ENCODE peak calls at places on chromosomes 12 and 14, in six cellular contexts. One of them, this sample, is unnamed.

GRCh38 chr14:90538716-90539495 is 142.1 kb downstream of the CALM1 start:
- DNase-seq in Karpas-422: no peak
- DNase-seq in ACHN: no peak
- DNase-seq in HAP-1: no peak
- DNase-seq in Peyer's patch: peak
- DNase-seq in fibroblast of mammary gland: no peak
- DNase-seq in this sample: no peak

GRCh38 chr14:93984070-93984469 is 7.7 kb upstream of the ASB2 start:
- DNase-seq in Karpas-422: no peak
- DNase-seq in fibroblast of mammary gland: no peak
- DNase-seq in HAP-1: no peak
- DNase-seq in ACHN: peak
- DNase-seq in Peyer's patch: no peak
- DNase-seq in this sample: no peak

GRCh38 chr12:87756111-87756510 is 273.1 kb downstream of the C12orf50 start:
- DNase-seq in fibroblast of mammary gland: peak
- DNase-seq in Karpas-422: no peak
- DNase-seq in Peyer's patch: no peak
- DNase-seq in ACHN: no peak
- DNase-seq in HAP-1: no peak
- DNase-seq in this sample: no peak

GRCh38 chr12:131047789-131048610 is 94.3 kb downstream of the ADGRD1 start:
- DNase-seq in Karpas-422: no peak
- DNase-seq in HAP-1: no peak
- DNase-seq in Peyer's patch: peak
- DNase-seq in fibroblast of mammary gland: no peak
- DNase-seq in ACHN: no peak
- DNase-seq in this sample: no peak

GRCh38 chr12:43621262-43621661 is 69.3 kb upstream of the ADAMTS20 start:
- DNase-seq in fibroblast of mammary gland: no peak
- DNase-seq in Peyer's patch: no peak
- DNase-seq in Karpas-422: no peak
- DNase-seq in HAP-1: no peak
- DNase-seq in ACHN: no peak
- DNase-seq in this sample: no peak

GRCh38 chr14:82052778-82053177 is 519.1 kb upstream of the SEL1L start:
- DNase-seq in ACHN: no peak
- DNase-seq in Karpas-422: peak
- DNase-seq in Peyer's patch: no peak
- DNase-seq in HAP-1: no peak
- DNase-seq in fibroblast of mammary gland: no peak
- DNase-seq in this sample: no peak

GRCh38 chr14:88729159-88729558 is 63.6 kb downstream of the EML5 start:
- DNase-seq in ACHN: peak
- DNase-seq in HAP-1: no peak
- DNase-seq in Karpas-422: no peak
- DNase-seq in Peyer's patch: no peak
- DNase-seq in fibroblast of mammary gland: no peak
- DNase-seq in this sample: no peak

GRCh38 chr12:47838286-47838931 is 18.7 kb upstream of the HDAC7 start:
- DNase-seq in HAP-1: no peak
- DNase-seq in Peyer's patch: peak
- DNase-seq in Karpas-422: peak
- DNase-seq in ACHN: peak
- DNase-seq in fibroblast of mammary gland: peak
- DNase-seq in this sample: no peak

GRCh38 chr12:69903548-69903947 is 78.5 kb downstream of the MYRFL start:
- DNase-seq in ACHN: no peak
- DNase-seq in HAP-1: no peak
- DNase-seq in Peyer's patch: no peak
- DNase-seq in fibroblast of mammary gland: no peak
- DNase-seq in Karpas-422: peak
- DNase-seq in this sample: no peak

GRCh38 chr12:106044773-106045172 is 94.0 kb downstream of the NUAK1 start:
- DNase-seq in Karpas-422: no peak
- DNase-seq in HAP-1: no peak
- DNase-seq in fibroblast of mammary gland: peak
- DNase-seq in Peyer's patch: no peak
- DNase-seq in ACHN: peak
- DNase-seq in this sample: no peak

GRCh38 chr12:8697120-8697475 is 693 bp upstream of the RIMKLB start:
- DNase-seq in HAP-1: peak
- DNase-seq in Peyer's patch: no peak
- DNase-seq in Karpas-422: no peak
- DNase-seq in fibroblast of mammary gland: peak
- DNase-seq in ACHN: peak
- DNase-seq in this sample: no peak

GRCh38 chr14:102900631-102901571 is 21.6 kb upstream of the AMN start:
- DNase-seq in Karpas-422: peak
- DNase-seq in Peyer's patch: no peak
- DNase-seq in HAP-1: no peak
- DNase-seq in ACHN: no peak
- DNase-seq in fibroblast of mammary gland: no peak
- DNase-seq in this sample: no peak

GRCh38 chr12:13154027-13154538 is 42.4 kb upstream of the EMP1 start:
- DNase-seq in Karpas-422: peak
- DNase-seq in ACHN: no peak
- DNase-seq in fibroblast of mammary gland: peak
- DNase-seq in Peyer's patch: no peak
- DNase-seq in HAP-1: no peak
- DNase-seq in this sample: no peak

GRCh38 chr14:76975865-76976622 is 52.5 kb downstream of the IRF2BPL start:
- DNase-seq in Karpas-422: no peak
- DNase-seq in Peyer's patch: no peak
- DNase-seq in ACHN: no peak
- DNase-seq in HAP-1: no peak
- DNase-seq in fibroblast of mammary gland: no peak
- DNase-seq in this sample: no peak

GRCh38 chr12:78359530-78359929 is 505.0 kb upstream of the SYT1 start:
- DNase-seq in ACHN: no peak
- DNase-seq in fibroblast of mammary gland: peak
- DNase-seq in Karpas-422: no peak
- DNase-seq in Peyer's patch: no peak
- DNase-seq in HAP-1: no peak
- DNase-seq in this sample: no peak

GRCh38 chr12:106459124-106459523 is 101.6 kb downstream of the POLR3B start:
- DNase-seq in Peyer's patch: no peak
- DNase-seq in HAP-1: no peak
- DNase-seq in fibroblast of mammary gland: no peak
- DNase-seq in ACHN: no peak
- DNase-seq in Karpas-422: no peak
- DNase-seq in this sample: no peak

GRCh38 chr12:80504389-80505153 is 60.5 kb downstream of the PTPRQ start:
- DNase-seq in ACHN: no peak
- DNase-seq in HAP-1: no peak
- DNase-seq in Karpas-422: no peak
- DNase-seq in fibroblast of mammary gland: peak
- DNase-seq in Peyer's patch: no peak
- DNase-seq in this sample: no peak

GRCh38 chr14:50608302-50608851 is 48.4 kb downstream of the ATL1 start:
- DNase-seq in fibroblast of mammary gland: peak
- DNase-seq in Karpas-422: no peak
- DNase-seq in ACHN: no peak
- DNase-seq in Peyer's patch: no peak
- DNase-seq in HAP-1: no peak
- DNase-seq in this sample: no peak

GRCh38 chr12:69252033-69252432 is 12.7 kb downstream of the CPSF6 start:
- DNase-seq in fibroblast of mammary gland: peak
- DNase-seq in Peyer's patch: no peak
- DNase-seq in Karpas-422: no peak
- DNase-seq in ACHN: no peak
- DNase-seq in HAP-1: peak
- DNase-seq in this sample: no peak

GRCh38 chr12:54173066-54173726 is 15.6 kb downstream of the SMUG1 start:
- DNase-seq in Peyer's patch: peak
- DNase-seq in fibroblast of mammary gland: peak
- DNase-seq in ACHN: peak
- DNase-seq in Karpas-422: no peak
- DNase-seq in HAP-1: peak
- DNase-seq in this sample: no peak

GRCh38 chr12:5391638-5392037 is 40.3 kb upstream of the NTF3 start:
- DNase-seq in HAP-1: no peak
- DNase-seq in ACHN: no peak
- DNase-seq in fibroblast of mammary gland: no peak
- DNase-seq in Karpas-422: no peak
- DNase-seq in Peyer's patch: no peak
- DNase-seq in this sample: no peak

GRCh38 chr14:68088463-68088862 is 268.9 kb downstream of the RAD51B start:
- DNase-seq in ACHN: peak
- DNase-seq in HAP-1: no peak
- DNase-seq in Karpas-422: no peak
- DNase-seq in fibroblast of mammary gland: peak
- DNase-seq in Peyer's patch: no peak
- DNase-seq in this sample: no peak

GRCh38 chr14:50085570-50086315 is 30.6 kb downstream of the VCPKMT start:
- DNase-seq in HAP-1: no peak
- DNase-seq in ACHN: peak
- DNase-seq in fibroblast of mammary gland: peak
- DNase-seq in Peyer's patch: no peak
- DNase-seq in Karpas-422: peak
- DNase-seq in this sample: no peak

GRCh38 chr12:6097384-6097783 is 27.1 kb downstream of the VWF start:
- DNase-seq in fibroblast of mammary gland: peak
- DNase-seq in Peyer's patch: no peak
- DNase-seq in Karpas-422: no peak
- DNase-seq in ACHN: no peak
- DNase-seq in HAP-1: no peak
- DNase-seq in this sample: no peak

GRCh38 chr14:38994721-38995120 is 108.3 kb downstream of the SEC23A start:
- DNase-seq in Peyer's patch: no peak
- DNase-seq in ACHN: no peak
- DNase-seq in HAP-1: no peak
- DNase-seq in Karpas-422: no peak
- DNase-seq in fibroblast of mammary gland: no peak
- DNase-seq in this sample: no peak

GRCh38 chr12:114697741-114698565 is 14.0 kb upstream of the TBX3 start:
- DNase-seq in fibroblast of mammary gland: peak
- DNase-seq in Peyer's patch: no peak
- DNase-seq in ACHN: no peak
- DNase-seq in Karpas-422: no peak
- DNase-seq in HAP-1: no peak
- DNase-seq in this sample: peak

GRCh38 chr14:101462726-101463565 is 98.3 kb upstream of the DIO3 start:
- DNase-seq in Peyer's patch: peak
- DNase-seq in HAP-1: no peak
- DNase-seq in fibroblast of mammary gland: no peak
- DNase-seq in ACHN: no peak
- DNase-seq in Karpas-422: no peak
- DNase-seq in this sample: no peak

GRCh38 chr12:75720807-75721206 is 209.4 kb upstream of the KRR1 start:
- DNase-seq in Peyer's patch: no peak
- DNase-seq in fibroblast of mammary gland: no peak
- DNase-seq in HAP-1: no peak
- DNase-seq in ACHN: no peak
- DNase-seq in Karpas-422: no peak
- DNase-seq in this sample: no peak

GRCh38 chr14:36424478-36425102 is 95.4 kb downstream of the NKX2-1 start:
- DNase-seq in fibroblast of mammary gland: no peak
- DNase-seq in HAP-1: no peak
- DNase-seq in ACHN: no peak
- DNase-seq in Karpas-422: peak
- DNase-seq in Peyer's patch: no peak
- DNase-seq in this sample: no peak

GRCh38 chr14:102213984-102214658 is 74.4 kb downstream of the WDR20 start:
- DNase-seq in Peyer's patch: peak
- DNase-seq in Karpas-422: peak
- DNase-seq in HAP-1: no peak
- DNase-seq in fibroblast of mammary gland: peak
- DNase-seq in ACHN: peak
- DNase-seq in this sample: no peak

GRCh38 chr14:32004300-32004699 is 72.8 kb upstream of the ARHGAP5 start:
- DNase-seq in ACHN: peak
- DNase-seq in fibroblast of mammary gland: peak
- DNase-seq in Peyer's patch: no peak
- DNase-seq in Karpas-422: no peak
- DNase-seq in HAP-1: no peak
- DNase-seq in this sample: no peak

GRCh38 chr14:72666610-72667009 is 227.3 kb downstream of the DPF3 start:
- DNase-seq in Karpas-422: no peak
- DNase-seq in Peyer's patch: no peak
- DNase-seq in HAP-1: no peak
- DNase-seq in ACHN: peak
- DNase-seq in fibroblast of mammary gland: peak
- DNase-seq in this sample: no peak

GRCh38 chr14:69152181-69152943 is 557 bp downstream of the DCAF5 start:
- DNase-seq in HAP-1: peak
- DNase-seq in Karpas-422: peak
- DNase-seq in Peyer's patch: peak
- DNase-seq in fibroblast of mammary gland: peak
- DNase-seq in ACHN: peak
- DNase-seq in this sample: peak

GRCh38 chr14:105151131-105151837 is 17.3 kb downstream of the JAG2 start:
- DNase-seq in fibroblast of mammary gland: no peak
- DNase-seq in ACHN: no peak
- DNase-seq in HAP-1: no peak
- DNase-seq in Peyer's patch: no peak
- DNase-seq in Karpas-422: no peak
- DNase-seq in this sample: no peak

This sample was measured in neuronal stem cell.